ENCODE peak calls at places on chromosome 15, in ten cellular contexts. B, P, M, A, X, R, C, W, G and I are unnamed samples.

GRCh38 chr15:100330221-100330620 is 11.6 kb downstream of the ADAMTS17 start:
- DNase-seq in B (no peak), P (no peak), M (no peak), A (peak), X (no peak), R (no peak), C (no peak), W (no peak), G (no peak), I (no peak)

GRCh38 chr15:89401636-89402252 is 67.1 kb upstream of the POLG start:
- DNase-seq in B (peak), P (peak), M (no peak), A (peak), X (no peak), R (peak), C (peak), W (peak), G (peak), I (no peak)

GRCh38 chr15:72042865-72043264 is 75.1 kb downstream of the MYO9A start:
- DNase-seq in B (no peak), P (no peak), M (no peak), A (no peak), X (no peak), R (no peak), C (no peak), W (no peak), G (no peak), I (no peak)

GRCh38 chr15:62455441-62455921 is 290.4 kb upstream of the C2CD4B start:
- DNase-seq in B (peak), P (no peak), M (no peak), A (no peak), X (no peak), R (peak), C (no peak), W (peak), G (no peak), I (no peak)

GRCh38 chr15:64003182-64003581 is 43.1 kb downstream of the DAPK2 start:
- DNase-seq in B (no peak), P (no peak), M (no peak), A (no peak), X (no peak), R (no peak), C (no peak), W (no peak), G (no peak), I (no peak)

GRCh38 chr15:59543721-59544547 is 67.6 kb upstream of the GCNT3 start:
- DNase-seq in B (no peak), P (no peak), M (no peak), A (peak), X (peak), R (no peak), C (no peak), W (peak), G (no peak), I (peak)

GRCh38 chr15:26888761-26889160 is 21.9 kb downstream of the GABRA5 start:
- DNase-seq in B (no peak), P (no peak), M (no peak), A (no peak), X (no peak), R (no peak), C (no peak), W (peak), G (no peak), I (peak)

GRCh38 chr15:90013503-90013937 is 12.4 kb downstream of the ZNF710 start:
- DNase-seq in B (no peak), P (no peak), M (no peak), A (peak), X (peak), R (no peak), C (no peak), W (no peak), G (no peak), I (peak)

GRCh38 chr15:68979036-68979435 is 35.5 kb upstream of the NOX5 start:
- DNase-seq in B (no peak), P (no peak), M (no peak), A (no peak), X (no peak), R (no peak), C (no peak), W (no peak), G (no peak), I (no peak)

GRCh38 chr15:65944404-65944803 is 75.1 kb downstream of the RAB11A start:
- DNase-seq in B (no peak), P (no peak), M (no peak), A (no peak), X (no peak), R (no peak), C (no peak), W (no peak), G (no peak), I (no peak)
- TF ChIP-seq CTCF in B (no peak), P (no peak), M (no peak), A (no peak), X (no peak), R (no peak), C (no peak), W (no peak), G (no peak), I (no peak)

DNA sequence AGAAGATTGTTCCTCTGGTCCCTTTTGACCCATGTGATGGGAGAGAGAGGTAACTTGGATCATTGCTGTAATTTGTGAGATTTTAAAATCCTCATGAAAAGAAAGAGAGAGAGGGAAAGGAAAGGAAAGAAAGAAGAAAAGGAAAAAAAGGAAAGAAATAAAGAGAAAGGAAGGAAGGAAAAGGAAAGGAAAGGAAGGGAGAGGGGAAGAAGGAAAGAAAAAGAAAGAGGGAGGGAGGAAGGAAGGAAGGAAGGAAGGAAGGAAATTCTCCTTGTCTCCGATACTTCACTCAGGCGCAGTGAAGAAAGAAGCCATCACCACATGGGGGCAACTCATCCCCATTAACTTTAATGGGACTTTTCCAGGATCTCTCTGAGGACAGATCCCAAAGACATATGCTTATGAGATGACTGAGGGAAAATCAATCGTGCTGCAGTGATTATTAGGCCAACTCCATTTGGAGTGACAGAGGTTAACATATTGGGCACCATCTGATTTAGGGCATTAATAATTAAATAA is 123.0 kb downstream of the MEGF11 start:
- DNase-seq in B (no peak), P (no peak), M (no peak), A (no peak), X (no peak), R (no peak), C (no peak), W (no peak), G (no peak), I (no peak)
- TF ChIP-seq CTCF in B (no peak), P (no peak), M (no peak), A (no peak), X (no peak), R (no peak), C (no peak), W (no peak), G (no peak), I (no peak)

GRCh38 chr15:82909080-82909815 is 43.3 kb downstream of the HOMER2 start:
- DNase-seq in B (no peak), P (no peak), M (no peak), A (no peak), X (no peak), R (no peak), C (no peak), W (no peak), G (peak), I (no peak)
- TF ChIP-seq CTCF in B (no peak), P (no peak), M (no peak), A (no peak), X (no peak), R (no peak), C (no peak), W (no peak), G (no peak), I (no peak)

DNA sequence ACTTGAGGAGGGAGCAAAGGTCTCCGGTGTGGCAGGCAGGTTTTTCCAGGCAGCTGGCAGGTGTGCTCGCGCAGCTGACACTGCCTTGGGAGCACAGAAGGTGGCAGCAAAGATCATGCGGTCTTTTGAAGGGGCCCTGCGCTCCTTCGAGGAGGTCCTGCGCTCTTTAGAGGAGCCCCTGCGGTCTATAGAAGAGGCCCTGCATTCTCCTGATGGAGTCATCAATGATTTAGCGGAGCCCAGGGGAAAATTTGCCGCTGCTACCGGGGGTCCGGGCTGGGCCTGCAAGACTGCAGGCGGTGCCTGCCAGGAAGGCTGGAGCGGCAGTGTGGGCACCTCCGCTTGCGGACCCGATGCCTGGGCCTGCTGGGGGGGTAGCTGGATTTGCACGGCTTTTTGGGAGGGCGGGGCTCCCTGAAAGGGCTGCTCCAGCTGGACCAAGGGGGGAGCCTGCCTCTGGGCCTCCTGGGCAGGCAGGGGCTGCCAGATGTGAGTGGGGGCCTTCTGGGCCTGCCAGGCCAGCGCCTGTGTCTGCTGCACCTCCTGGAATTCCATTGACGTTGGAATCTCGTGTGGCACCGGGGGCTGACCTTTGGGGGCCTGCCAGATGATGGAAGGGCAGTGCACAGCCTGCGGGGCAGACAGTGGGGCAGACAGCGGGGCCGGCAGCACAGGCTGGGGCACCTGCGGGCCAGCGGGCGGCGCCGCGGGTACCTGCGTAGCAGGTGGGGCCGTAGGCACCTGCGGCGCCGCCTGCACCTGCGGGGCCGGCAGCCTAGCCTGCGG is 2.1 kb downstream of the MAGEL2 start:
- DNase-seq in B (no peak), P (no peak), M (no peak), A (no peak), X (no peak), R (no peak), C (no peak), W (no peak), G (no peak), I (no peak)
- TF ChIP-seq CTCF in B (no peak), P (no peak), M (no peak), A (no peak), X (no peak), R (no peak), C (no peak), W (no peak), G (no peak), I (no peak)

GRCh38 chr15:81216411-81216810 is 19.7 kb downstream of the IL16 start:
- DNase-seq in B (no peak), P (no peak), M (no peak), A (no peak), X (no peak), R (no peak), C (peak), W (no peak), G (no peak), I (no peak)

GRCh38 chr15:81215531-81215930 is 18.9 kb downstream of the IL16 start:
- DNase-seq in B (no peak), P (no peak), M (no peak), A (no peak), X (no peak), R (no peak), C (no peak), W (no peak), G (no peak), I (no peak)

GRCh38 chr15:81215983-81216382 is 19.3 kb downstream of the IL16 start:
- DNase-seq in B (no peak), P (no peak), M (no peak), A (no peak), X (no peak), R (no peak), C (no peak), W (no peak), G (no peak), I (no peak)

GRCh38 chr15:81211376-81211775 is 14.7 kb downstream of the IL16 start:
- DNase-seq in B (no peak), P (no peak), M (peak), A (no peak), X (no peak), R (no peak), C (no peak), W (no peak), G (no peak), I (no peak)

GRCh38 chr15:81213982-81214381 is 17.3 kb downstream of the IL16 start:
- DNase-seq in B (no peak), P (no peak), M (no peak), A (no peak), X (no peak), R (no peak), C (no peak), W (no peak), G (no peak), I (no peak)
- TF ChIP-seq CTCF in B (no peak), P (no peak), M (no peak), A (no peak), X (no peak), R (no peak), C (no peak), W (no peak), G (no peak), I (no peak)

DNA sequence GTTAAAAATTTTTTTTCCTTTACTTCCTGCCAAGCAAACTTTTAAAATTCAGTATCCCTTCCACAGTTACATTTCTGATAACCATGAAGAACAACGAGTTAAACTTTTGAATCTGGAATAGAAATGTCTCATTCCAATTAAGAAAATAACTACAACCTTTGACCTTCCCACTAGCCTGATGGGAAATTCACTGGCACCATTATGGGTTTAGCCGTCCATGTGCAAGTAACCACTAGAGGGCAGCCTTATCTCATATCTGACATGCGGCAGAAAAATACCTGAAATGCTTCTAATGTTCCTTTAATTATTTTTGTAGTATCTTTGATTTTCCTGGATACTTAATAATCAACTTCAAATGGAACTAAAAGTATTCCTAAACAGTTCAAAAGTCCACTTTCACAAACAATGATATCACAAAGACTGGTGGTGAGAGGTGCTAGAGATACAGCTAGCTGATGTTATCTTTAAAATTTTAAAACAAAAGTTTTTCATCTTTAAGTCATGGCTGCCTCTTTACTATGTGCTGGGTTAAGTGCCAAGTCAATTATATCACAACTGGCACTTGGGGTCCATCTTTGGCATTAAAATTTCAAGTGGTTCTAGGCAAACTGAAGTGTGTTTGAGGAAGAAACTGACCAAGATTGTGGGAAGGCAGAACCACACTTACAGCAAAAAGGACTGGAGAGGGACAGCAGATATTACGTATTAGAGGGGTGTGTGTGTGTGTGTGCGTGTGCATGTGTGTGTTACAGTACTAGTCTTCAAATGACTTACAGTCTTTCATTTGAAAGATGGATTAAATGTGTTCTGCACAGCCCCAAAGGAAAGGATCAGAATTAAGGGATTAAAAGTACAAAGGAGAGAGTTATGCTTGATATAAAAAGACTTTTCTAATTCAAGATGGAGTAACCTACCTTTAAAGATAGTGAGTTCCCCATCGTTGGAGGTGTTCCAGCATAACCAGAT is 107.1 kb upstream of the ICE2 start:
- DNase-seq in B (peak), P (peak), M (no peak), A (peak), X (peak), R (peak), C (peak), W (peak), G (peak), I (peak)
- TF ChIP-seq CTCF in B (peak), P (peak), M (peak), A (peak), X (peak), R (peak), C (peak), W (peak), G (peak), I (peak)

GRCh38 chr15:79195802-79196201 is 86.7 kb upstream of the ANKRD34C start:
- DNase-seq in B (no peak), P (no peak), M (no peak), A (no peak), X (no peak), R (no peak), C (no peak), W (no peak), G (no peak), I (no peak)
- TF ChIP-seq CTCF in B (no peak), P (peak), M (no peak), A (peak), X (no peak), R (no peak), C (peak), W (peak), G (peak), I (peak)

GRCh38 chr15:78109156-78109555 is 16.8 kb downstream of the SH2D7 start:
- DNase-seq in B (no peak), P (no peak), M (no peak), A (no peak), X (no peak), R (no peak), C (no peak), W (no peak), G (no peak), I (no peak)

GRCh38 chr15:78107471-78107870 is 15.1 kb downstream of the SH2D7 start:
- DNase-seq in B (no peak), P (no peak), M (no peak), A (no peak), X (no peak), R (no peak), C (no peak), W (no peak), G (no peak), I (no peak)

GRCh38 chr15:78110096-78110495 is 17.7 kb downstream of the SH2D7 start:
- DNase-seq in B (no peak), P (no peak), M (no peak), A (no peak), X (no peak), R (no peak), C (no peak), W (no peak), G (no peak), I (no peak)

GRCh38 chr15:78110916-78111475 is 18.6 kb downstream of the SH2D7 start:
- DNase-seq in B (no peak), P (no peak), M (no peak), A (no peak), X (no peak), R (no peak), C (no peak), W (no peak), G (no peak), I (no peak)

DNA sequence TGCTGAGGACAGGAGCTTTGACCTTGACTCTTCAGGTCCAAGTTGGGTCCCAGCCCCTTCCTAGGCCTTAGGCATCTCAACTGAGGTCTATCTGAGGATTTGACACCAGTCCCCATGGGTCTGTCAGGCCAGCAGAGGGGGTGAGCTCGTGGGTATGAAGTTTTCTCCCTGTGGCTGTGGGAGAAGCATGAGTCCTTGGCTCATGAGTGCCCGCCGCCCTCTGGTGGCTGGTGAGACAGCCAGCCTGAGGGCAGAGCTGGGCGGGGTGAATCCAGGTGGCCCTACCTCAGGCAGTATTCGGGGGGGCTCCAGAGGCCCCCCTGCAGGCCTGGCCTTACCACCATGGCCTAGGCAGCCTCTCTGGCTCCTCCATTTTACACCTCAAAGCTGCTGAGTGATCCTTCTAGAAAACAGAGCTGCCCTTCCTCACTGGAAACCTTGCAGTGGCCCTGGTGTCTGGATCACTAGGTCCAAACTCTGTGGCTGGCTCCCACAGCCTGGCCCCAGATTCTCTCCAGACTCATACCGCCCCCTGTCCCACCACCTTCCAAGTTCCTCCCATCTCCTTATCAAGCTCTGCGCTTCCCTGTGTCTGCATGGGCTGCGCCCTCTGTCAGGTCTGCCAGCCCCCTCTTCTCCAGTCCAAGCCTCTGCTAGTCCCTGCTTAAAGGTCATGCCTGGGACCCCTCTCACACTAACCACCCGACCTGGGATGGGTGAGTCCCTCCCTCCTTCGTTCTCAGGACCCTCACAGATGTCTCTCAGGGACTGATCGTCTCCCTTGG is 16.1 kb downstream of the SH2D7 start:
- DNase-seq in B (peak), P (peak), M (peak), A (peak), X (peak), R (peak), C (peak), W (peak), G (peak), I (peak)
- TF ChIP-seq CTCF in B (peak), P (peak), M (peak), A (peak), X (peak), R (peak), C (peak), W (peak), G (peak), I (peak)

DNA sequence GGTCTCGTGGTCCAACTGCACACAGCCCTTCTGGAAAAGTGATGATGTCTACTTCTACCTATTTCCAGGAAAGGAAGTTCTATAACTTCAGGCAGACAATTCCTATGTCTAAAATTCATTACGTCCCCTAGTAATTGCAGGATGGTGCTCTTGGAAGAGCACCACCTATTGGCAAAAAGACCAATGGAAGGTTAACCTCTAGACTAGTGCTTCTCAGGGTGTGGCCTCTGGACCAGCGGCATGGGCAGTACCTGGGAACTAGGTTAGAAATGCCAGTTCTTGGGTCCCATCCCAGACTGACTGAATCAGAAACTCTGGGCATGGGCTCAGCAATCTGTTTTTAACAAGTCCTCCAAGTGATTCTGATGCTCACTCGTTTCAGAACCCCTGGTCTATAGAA is 258.3 kb upstream of the ICE2 start:
- DNase-seq in B (no peak), P (no peak), M (no peak), A (no peak), X (no peak), R (no peak), C (no peak), W (no peak), G (no peak), I (no peak)
- TF ChIP-seq CTCF in B (no peak), P (no peak), M (no peak), A (peak), X (no peak), R (peak), C (no peak), W (no peak), G (no peak), I (no peak)